ENCODE peak calls at places on chromosomes 4 and X, in eight cellular contexts. C is skeletal muscle cell; D is fibroblast of the aortic adventitia; R is EH; Q is NK-92 treated with Interleukin-12 subunit alpha and Interleukin-12 subunit beta, amount 100 ng/mL, for 24 hours; M is progenitor cell of endocrine pancreas; S is AML-193; B is AG09319. U is an unnamed sample.

GRCh38 chrX:43940811-43941210 is 32.4 kb downstream of the NDP start:
- DNase-seq in C (peak), D (peak), R (no peak), Q (no peak), M (no peak), S (no peak), B (no peak), U (no peak)

GRCh38 chrX:17580529-17581155 is 156.7 kb upstream of the SCML1 start:
- DNase-seq in C (peak), D (peak), R (peak), Q (no peak), M (no peak), S (no peak), B (no peak), U (no peak)

GRCh38 chr4:7793186-7793585 is 146.5 kb downstream of the AFAP1 start:
- DNase-seq in C (no peak), D (no peak), R (no peak), Q (no peak), M (no peak), S (no peak), B (no peak), U (no peak)

GRCh38 chrX:135625995-135626394 is 87.4 kb upstream of the CT45A1 start:
- DNase-seq in C (no peak), D (peak), R (peak), Q (no peak), M (no peak), S (no peak), B (no peak), U (no peak)

GRCh38 chr4:137367608-137368007 is 164.7 kb downstream of the PCDH18 start:
- DNase-seq in C (peak), D (peak), R (peak), Q (no peak), M (no peak), S (no peak), B (peak), U (no peak)

GRCh38 chrX:69189972-69190371 is 24.7 kb upstream of the PJA1 start:
- DNase-seq in C (no peak), D (peak), R (no peak), Q (no peak), M (no peak), S (no peak), B (no peak), U (no peak)

GRCh38 chrX:53374222-53374820 is 48.1 kb downstream of the SMC1A start:
- DNase-seq in C (no peak), D (peak), R (peak), Q (no peak), M (no peak), S (no peak), B (no peak), U (no peak)

GRCh38 chr4:12319765-12320164 is 891.1 kb upstream of the HS3ST1 start:
- DNase-seq in C (peak), D (peak), R (no peak), Q (no peak), M (no peak), S (no peak), B (no peak), U (no peak)

GRCh38 chr4:12924728-12925320 is 559.3 kb downstream of the RAB28 start:
- DNase-seq in C (no peak), D (no peak), R (no peak), Q (no peak), M (no peak), S (no peak), B (no peak), U (no peak)

GRCh38 chr4:37243061-37243460 is 1.5 kb upstream of the NWD2 start:
- DNase-seq in C (no peak), D (no peak), R (no peak), Q (no peak), M (no peak), S (no peak), B (no peak), U (no peak)

GRCh38 chr4:11614426-11614825 is 185.7 kb upstream of the HS3ST1 start:
- DNase-seq in C (no peak), D (no peak), R (no peak), Q (no peak), M (no peak), S (no peak), B (no peak), U (no peak)

GRCh38 chrX:103664363-103664762 is 22.1 kb downstream of the MORF4L2 start:
- DNase-seq in C (no peak), D (no peak), R (no peak), Q (no peak), M (no peak), S (no peak), B (no peak), U (no peak)

GRCh38 chr4:75248770-75249467 is 265.3 kb downstream of the RCHY1 start:
- DNase-seq in C (no peak), D (no peak), R (no peak), Q (no peak), M (no peak), S (no peak), B (no peak), U (no peak)

GRCh38 chr4:109434007-109434792 is 585 bp downstream of the SEC24B start:
- DNase-seq in C (no peak), D (peak), R (peak), Q (no peak), M (peak), S (no peak), B (no peak), U (no peak)

GRCh38 chr4:183443609-183444148 is 757 bp upstream of the CDKN2AIP start:
- DNase-seq in C (no peak), D (no peak), R (no peak), Q (peak), M (no peak), S (peak), B (no peak), U (peak)

GRCh38 chrX:2696698-2697215 is 5.7 kb downstream of the CD99 start:
- DNase-seq in C (peak), D (peak), R (peak), Q (no peak), M (no peak), S (no peak), B (peak), U (peak)

U was measured in activated CD4-positive, CD25-positive, alpha-beta regulatory T cell treated with anti-CD3 and anti-CD28 coated beads, Interleukin-2, amount 50 U/mL, for 16 hours.